ENCODE peak calls at places on chromosome 5, in ten cellular contexts. One of them, this sample, is unnamed.

GRCh38 chr5:38189031-38189632 is 69.2 kb upstream of the EGFLAM start:
- DNase-seq in HCT116: no peak
- DNase-seq in transverse colon: no peak
- DNase-seq in nephron progenitor cell: peak
- DNase-seq in RWPE1: no peak
- DNase-seq in fibroblast of lung: no peak
- DNase-seq in GM13977: no peak
- DNase-seq in OCI-LY7: no peak
- DNase-seq in cardiac muscle cell: no peak
- DNase-seq in B cell: no peak
- DNase-seq in this sample: no peak

GRCh38 chr5:176779537-176779936 is 30.8 kb upstream of the UNC5A start:
- DNase-seq in HCT116: no peak
- DNase-seq in transverse colon: no peak
- DNase-seq in nephron progenitor cell: no peak
- DNase-seq in RWPE1: no peak
- DNase-seq in fibroblast of lung: no peak
- DNase-seq in GM13977: no peak
- DNase-seq in OCI-LY7: no peak
- DNase-seq in cardiac muscle cell: no peak
- DNase-seq in B cell: no peak
- DNase-seq in this sample: no peak

GRCh38 chr5:32446660-32447059 is 2.1 kb upstream of the ZFR start:
- DNase-seq in HCT116: no peak
- DNase-seq in transverse colon: peak
- DNase-seq in nephron progenitor cell: no peak
- DNase-seq in RWPE1: no peak
- DNase-seq in fibroblast of lung: no peak
- DNase-seq in GM13977: peak
- DNase-seq in OCI-LY7: peak
- DNase-seq in cardiac muscle cell: no peak
- DNase-seq in B cell: peak
- DNase-seq in this sample: no peak

GRCh38 chr5:144187699-144188294 is 17.1 kb downstream of the KCTD16 start:
- DNase-seq in HCT116: no peak
- DNase-seq in transverse colon: peak
- DNase-seq in nephron progenitor cell: no peak
- DNase-seq in RWPE1: peak
- DNase-seq in fibroblast of lung: peak
- DNase-seq in GM13977: peak
- DNase-seq in OCI-LY7: peak
- DNase-seq in cardiac muscle cell: peak
- DNase-seq in B cell: peak
- DNase-seq in this sample: no peak

GRCh38 chr5:171421331-171422262 is 2.1 kb downstream of the FGF18 start:
- DNase-seq in HCT116: no peak
- DNase-seq in transverse colon: no peak
- DNase-seq in nephron progenitor cell: no peak
- DNase-seq in RWPE1: no peak
- DNase-seq in fibroblast of lung: no peak
- DNase-seq in GM13977: no peak
- DNase-seq in OCI-LY7: no peak
- DNase-seq in cardiac muscle cell: no peak
- DNase-seq in B cell: peak
- DNase-seq in this sample: no peak

GRCh38 chr5:9365501-9365900 is 180.4 kb downstream of the SEMA5A start:
- DNase-seq in HCT116: no peak
- DNase-seq in transverse colon: no peak
- DNase-seq in nephron progenitor cell: no peak
- DNase-seq in RWPE1: no peak
- DNase-seq in fibroblast of lung: no peak
- DNase-seq in GM13977: no peak
- DNase-seq in OCI-LY7: no peak
- DNase-seq in cardiac muscle cell: no peak
- DNase-seq in B cell: no peak
- DNase-seq in this sample: no peak

GRCh38 chr5:143001764-143002351 is 231.7 kb downstream of the ARHGAP26 start:
- DNase-seq in HCT116: no peak
- DNase-seq in transverse colon: no peak
- DNase-seq in nephron progenitor cell: no peak
- DNase-seq in RWPE1: no peak
- DNase-seq in fibroblast of lung: peak
- DNase-seq in GM13977: no peak
- DNase-seq in OCI-LY7: peak
- DNase-seq in cardiac muscle cell: peak
- DNase-seq in B cell: no peak
- DNase-seq in this sample: no peak

GRCh38 chr5:65861830-65862241 is 64.5 kb upstream of the ERBIN start:
- DNase-seq in HCT116: peak
- DNase-seq in transverse colon: no peak
- DNase-seq in nephron progenitor cell: no peak
- DNase-seq in RWPE1: peak
- DNase-seq in fibroblast of lung: peak
- DNase-seq in GM13977: no peak
- DNase-seq in OCI-LY7: no peak
- DNase-seq in cardiac muscle cell: peak
- DNase-seq in B cell: no peak
- DNase-seq in this sample: no peak

GRCh38 chr5:137214446-137215189 is 284.5 kb downstream of the SPOCK1 start:
- DNase-seq in HCT116: no peak
- DNase-seq in transverse colon: no peak
- DNase-seq in nephron progenitor cell: no peak
- DNase-seq in RWPE1: no peak
- DNase-seq in fibroblast of lung: peak
- DNase-seq in GM13977: no peak
- DNase-seq in OCI-LY7: no peak
- DNase-seq in cardiac muscle cell: no peak
- DNase-seq in B cell: no peak
- DNase-seq in this sample: no peak

GRCh38 chr5:179278119-179278518 is 67.1 kb downstream of the ADAMTS2 start:
- DNase-seq in HCT116: no peak
- DNase-seq in transverse colon: no peak
- DNase-seq in nephron progenitor cell: no peak
- DNase-seq in RWPE1: no peak
- DNase-seq in fibroblast of lung: no peak
- DNase-seq in GM13977: no peak
- DNase-seq in OCI-LY7: no peak
- DNase-seq in cardiac muscle cell: no peak
- DNase-seq in B cell: no peak
- DNase-seq in this sample: no peak

GRCh38 chr5:179278546-179278945 is 66.7 kb downstream of the ADAMTS2 start:
- DNase-seq in HCT116: no peak
- DNase-seq in transverse colon: no peak
- DNase-seq in nephron progenitor cell: no peak
- DNase-seq in RWPE1: no peak
- DNase-seq in fibroblast of lung: no peak
- DNase-seq in GM13977: no peak
- DNase-seq in OCI-LY7: no peak
- DNase-seq in cardiac muscle cell: no peak
- DNase-seq in B cell: no peak
- DNase-seq in this sample: no peak

GRCh38 chr5:179275381-179275878 is 69.8 kb downstream of the ADAMTS2 start:
- DNase-seq in HCT116: no peak
- DNase-seq in transverse colon: no peak
- DNase-seq in nephron progenitor cell: no peak
- DNase-seq in RWPE1: no peak
- DNase-seq in fibroblast of lung: no peak
- DNase-seq in GM13977: no peak
- DNase-seq in OCI-LY7: no peak
- DNase-seq in cardiac muscle cell: no peak
- DNase-seq in B cell: no peak
- DNase-seq in this sample: no peak

GRCh38 chr5:179275941-179276837 is 69.1 kb downstream of the ADAMTS2 start:
- DNase-seq in HCT116: no peak
- DNase-seq in transverse colon: peak
- DNase-seq in nephron progenitor cell: no peak
- DNase-seq in RWPE1: no peak
- DNase-seq in fibroblast of lung: peak
- DNase-seq in GM13977: no peak
- DNase-seq in OCI-LY7: no peak
- DNase-seq in cardiac muscle cell: peak
- DNase-seq in B cell: no peak
- DNase-seq in this sample: no peak

GRCh38 chr5:179276838-179277395 is 68.3 kb downstream of the ADAMTS2 start:
- DNase-seq in HCT116: no peak
- DNase-seq in transverse colon: no peak
- DNase-seq in nephron progenitor cell: no peak
- DNase-seq in RWPE1: no peak
- DNase-seq in fibroblast of lung: no peak
- DNase-seq in GM13977: no peak
- DNase-seq in OCI-LY7: no peak
- DNase-seq in cardiac muscle cell: no peak
- DNase-seq in B cell: no peak
- DNase-seq in this sample: peak
- TF ChIP-seq CTCF in HCT116: peak
- TF ChIP-seq CTCF in transverse colon: no peak
- TF ChIP-seq CTCF in nephron progenitor cell: no peak
- TF ChIP-seq CTCF in RWPE1: no peak
- TF ChIP-seq CTCF in fibroblast of lung: peak
- TF ChIP-seq CTCF in GM13977: no peak
- TF ChIP-seq CTCF in OCI-LY7: no peak
- TF ChIP-seq CTCF in cardiac muscle cell: peak
- TF ChIP-seq CTCF in B cell: no peak
- TF ChIP-seq CTCF in this sample: peak

GRCh38 chr5:135012033-135012588 is 21.9 kb downstream of the PITX1 start:
- DNase-seq in HCT116: no peak
- DNase-seq in transverse colon: no peak
- DNase-seq in nephron progenitor cell: no peak
- DNase-seq in RWPE1: no peak
- DNase-seq in fibroblast of lung: no peak
- DNase-seq in GM13977: no peak
- DNase-seq in OCI-LY7: no peak
- DNase-seq in cardiac muscle cell: no peak
- DNase-seq in B cell: peak
- DNase-seq in this sample: no peak

GRCh38 chr5:135009736-135010501 is 24.1 kb downstream of the PITX1 start:
- DNase-seq in HCT116: no peak
- DNase-seq in transverse colon: no peak
- DNase-seq in nephron progenitor cell: no peak
- DNase-seq in RWPE1: no peak
- DNase-seq in fibroblast of lung: no peak
- DNase-seq in GM13977: no peak
- DNase-seq in OCI-LY7: no peak
- DNase-seq in cardiac muscle cell: no peak
- DNase-seq in B cell: peak
- DNase-seq in this sample: no peak

GRCh38 chr5:135008981-135009735 is 24.9 kb downstream of the PITX1 start:
- DNase-seq in HCT116: no peak
- DNase-seq in transverse colon: no peak
- DNase-seq in nephron progenitor cell: no peak
- DNase-seq in RWPE1: no peak
- DNase-seq in fibroblast of lung: no peak
- DNase-seq in GM13977: no peak
- DNase-seq in OCI-LY7: no peak
- DNase-seq in cardiac muscle cell: no peak
- DNase-seq in B cell: peak
- DNase-seq in this sample: no peak

GRCh38 chr5:135011355-135012032 is 22.5 kb downstream of the PITX1 start:
- DNase-seq in HCT116: no peak
- DNase-seq in transverse colon: no peak
- DNase-seq in nephron progenitor cell: no peak
- DNase-seq in RWPE1: no peak
- DNase-seq in fibroblast of lung: no peak
- DNase-seq in GM13977: no peak
- DNase-seq in OCI-LY7: no peak
- DNase-seq in cardiac muscle cell: no peak
- DNase-seq in B cell: peak
- DNase-seq in this sample: no peak

GRCh38 chr5:135010502-135011354 is 23.3 kb downstream of the PITX1 start:
- DNase-seq in HCT116: no peak
- DNase-seq in transverse colon: no peak
- DNase-seq in nephron progenitor cell: no peak
- DNase-seq in RWPE1: no peak
- DNase-seq in fibroblast of lung: no peak
- DNase-seq in GM13977: no peak
- DNase-seq in OCI-LY7: no peak
- DNase-seq in cardiac muscle cell: no peak
- DNase-seq in B cell: peak
- DNase-seq in this sample: no peak
- TF ChIP-seq CTCF in HCT116: peak
- TF ChIP-seq CTCF in transverse colon: peak
- TF ChIP-seq CTCF in nephron progenitor cell: no peak
- TF ChIP-seq CTCF in RWPE1: no peak
- TF ChIP-seq CTCF in fibroblast of lung: peak
- TF ChIP-seq CTCF in GM13977: no peak
- TF ChIP-seq CTCF in OCI-LY7: peak
- TF ChIP-seq CTCF in cardiac muscle cell: peak
- TF ChIP-seq CTCF in B cell: no peak
- TF ChIP-seq CTCF in this sample: no peak

DNA sequence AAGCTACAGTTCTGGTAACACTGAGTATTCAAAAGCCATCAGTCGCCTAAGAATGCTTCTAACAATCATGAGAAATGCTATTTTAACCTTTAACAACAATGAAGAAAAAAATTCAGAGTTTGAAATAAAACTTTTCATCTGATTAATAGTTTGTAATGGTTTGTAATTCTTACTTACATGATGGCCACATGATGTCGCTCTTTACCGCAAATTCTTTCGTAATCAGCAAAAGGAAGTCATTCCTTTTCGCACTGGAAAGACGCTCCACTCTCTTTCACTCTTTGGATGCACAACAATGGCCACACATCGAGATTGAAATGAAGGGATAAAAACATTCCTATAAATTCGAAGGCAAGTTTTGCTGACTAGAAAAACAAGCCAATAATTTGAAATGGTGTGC is at the start of gene PCDHA7:
- DNase-seq in HCT116: no peak
- DNase-seq in transverse colon: no peak
- DNase-seq in nephron progenitor cell: no peak
- DNase-seq in RWPE1: no peak
- DNase-seq in fibroblast of lung: peak
- DNase-seq in GM13977: no peak
- DNase-seq in OCI-LY7: no peak
- DNase-seq in cardiac muscle cell: peak
- DNase-seq in B cell: no peak
- DNase-seq in this sample: no peak
- TF ChIP-seq CTCF in HCT116: no peak
- TF ChIP-seq CTCF in transverse colon: no peak
- TF ChIP-seq CTCF in nephron progenitor cell: no peak
- TF ChIP-seq CTCF in RWPE1: peak
- TF ChIP-seq CTCF in fibroblast of lung: peak
- TF ChIP-seq CTCF in GM13977: peak
- TF ChIP-seq CTCF in OCI-LY7: peak
- TF ChIP-seq CTCF in cardiac muscle cell: no peak
- TF ChIP-seq CTCF in B cell: no peak
- TF ChIP-seq CTCF in this sample: no peak

GRCh38 chr5:165903835-165904234 is 2387.6 kb upstream of the WWC1 start:
- DNase-seq in HCT116: no peak
- DNase-seq in transverse colon: no peak
- DNase-seq in nephron progenitor cell: no peak
- DNase-seq in RWPE1: no peak
- DNase-seq in fibroblast of lung: no peak
- DNase-seq in GM13977: no peak
- DNase-seq in OCI-LY7: no peak
- DNase-seq in cardiac muscle cell: no peak
- DNase-seq in B cell: no peak
- DNase-seq in this sample: no peak
- TF ChIP-seq CTCF in HCT116: no peak
- TF ChIP-seq CTCF in transverse colon: no peak
- TF ChIP-seq CTCF in nephron progenitor cell: no peak
- TF ChIP-seq CTCF in RWPE1: no peak
- TF ChIP-seq CTCF in fibroblast of lung: no peak
- TF ChIP-seq CTCF in GM13977: no peak
- TF ChIP-seq CTCF in OCI-LY7: no peak
- TF ChIP-seq CTCF in cardiac muscle cell: no peak
- TF ChIP-seq CTCF in B cell: no peak
- TF ChIP-seq CTCF in this sample: no peak

This sample was measured in endothelial cell.